ENCODE peak calls at places on chromosomes 1 and 21, in four cellular contexts. A, O, P and R are unnamed samples.

GRCh38 chr21:46153259-46154154 is 1.9 kb downstream of the FTCD start:
- DNase-seq in A (peak; percentile 87), O (peak; percentile 95), P (peak; percentile 54), R (peak; percentile 84)

GRCh38 chr1:19208710-19209438 is 1.2 kb downstream of the UBR4 start:
- DNase-seq in A (no peak), O (no peak), P (no peak), R (no peak)

GRCh38 chr21:25369524-25370300 is 237.6 kb downstream of the MRPL39 start:
- DNase-seq in A (no peak), O (no peak), P (no peak), R (no peak)

GRCh38 chr1:229972600-229973296 is 94.3 kb upstream of the GALNT2 start:
- DNase-seq in A (peak; percentile 59), O (peak; percentile 37), P (peak; percentile 9), R (no peak)

GRCh38 chr1:181135462-181135781 is 46.9 kb downstream of the IER5 start:
- DNase-seq in A (no peak), O (peak; percentile 77), P (no peak), R (peak; percentile 67)

GRCh38 chr1:233904979-233905415 is 521 bp downstream of the SLC35F3 start:
- DNase-seq in A (no peak), O (peak; percentile 13), P (no peak), R (no peak)

GRCh38 chr1:226406401-226406881 is 1.5 kb downstream of the PARP1 start:
- DNase-seq in A (no peak), O (no peak), P (peak; percentile 30), R (no peak)

GRCh38 chr1:204171751-204172178 is 5.6 kb upstream of the REN start:
- DNase-seq in A (no peak), O (no peak), P (peak; percentile 80), R (no peak)

GRCh38 chr1:30702823-30703222 is 20.6 kb downstream of the MATN1 start:
- DNase-seq in A (no peak), O (no peak), P (no peak), R (no peak)

GRCh38 chr1:43420874-43421273 is 31.2 kb downstream of the SZT2 start:
- DNase-seq in A (no peak), O (no peak), P (no peak), R (no peak)

GRCh38 chr1:78490861-78491310 is at the start of gene PTGFR:
- DNase-seq in A (peak; percentile 68), O (no peak), P (no peak), R (peak; percentile 51)

GRCh38 chr1:103267271-103267670 is 158.9 kb upstream of the COL11A1 start:
- DNase-seq in A (no peak), O (no peak), P (no peak), R (no peak)

GRCh38 chr1:28592314-28593071 is 428 bp downstream of the RAB42 start:
- DNase-seq in A (peak; percentile 40), O (no peak), P (no peak), R (no peak)

GRCh38 chr1:84363622-84364021 is 34.7 kb upstream of the DNASE2B start:
- DNase-seq in A (no peak), O (no peak), P (no peak), R (no peak)

GRCh38 chr1:205754857-205755256 is 4.9 kb upstream of the NUCKS1 start:
- DNase-seq in A (no peak), O (peak; percentile 31), P (no peak), R (no peak)

GRCh38 chr1:167601442-167602380 is 28.3 kb upstream of the RCSD1 start:
- DNase-seq in A (no peak), O (peak; percentile 46), P (no peak), R (no peak)

GRCh38 chr21:16070207-16070651 is 340.4 kb downstream of the USP25 start:
- DNase-seq in A (no peak), O (no peak), P (no peak), R (no peak)

GRCh38 chr1:62926681-62927252 is 142.8 kb downstream of the ATG4C start:
- DNase-seq in A (no peak), O (no peak), P (no peak), R (no peak)

GRCh38 chr1:107604823-107605222 is 360.2 kb downstream of the VAV3 start:
- DNase-seq in A (no peak), O (no peak), P (no peak), R (no peak)

GRCh38 chr1:229092377-229093257 is 178.3 kb upstream of the RAB4A start:
- DNase-seq in A (no peak), O (no peak), P (no peak), R (no peak)

GRCh38 chr1:3868464-3869006 is 11.3 kb downstream of the DFFB start:
- DNase-seq in A (no peak), O (no peak), P (no peak), R (no peak)

GRCh38 chr21:15850645-15851044 is 120.9 kb downstream of the USP25 start:
- DNase-seq in A (no peak), O (no peak), P (peak; percentile 1), R (no peak)

GRCh38 chr1:210259496-210259895 is 26.9 kb downstream of the SERTAD4 start:
- DNase-seq in A (no peak), O (no peak), P (no peak), R (no peak)

GRCh38 chr1:19710825-19711611 is 46.3 kb downstream of the HTR6 start:
- DNase-seq in A (no peak), O (no peak), P (no peak), R (no peak)

GRCh38 chr21:19034041-19034440 is 630.5 kb upstream of the TMPRSS15 start:
- DNase-seq in A (no peak), O (no peak), P (no peak), R (no peak)

GRCh38 chr21:19031956-19032355 is 628.4 kb upstream of the TMPRSS15 start:
- DNase-seq in A (no peak), O (no peak), P (no peak), R (no peak)

DNA sequence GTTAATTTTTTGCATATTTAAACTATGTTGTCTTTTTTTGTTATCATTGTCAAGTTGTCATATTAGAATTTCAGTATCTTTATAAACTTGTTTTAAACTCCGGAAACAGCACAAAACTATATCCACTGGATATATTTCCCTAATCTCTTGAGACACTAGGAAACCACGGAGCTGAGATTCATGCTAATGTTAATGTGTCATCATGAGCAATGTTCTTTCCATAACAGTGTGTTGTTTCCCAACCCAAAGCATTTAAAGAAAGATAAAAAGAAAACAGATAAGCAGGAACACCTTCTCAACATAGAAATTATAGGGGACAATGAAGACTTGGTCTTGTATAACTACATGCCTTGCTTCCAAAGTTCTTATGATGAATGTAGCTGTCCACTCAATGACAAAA is 626.2 kb upstream of the TMPRSS15 start:
- DNase-seq in A (no peak), O (no peak), P (no peak), R (no peak)
- TF ChIP-seq ELF4 in A (no peak), O (no peak), P (no peak), R (no peak)

DNA sequence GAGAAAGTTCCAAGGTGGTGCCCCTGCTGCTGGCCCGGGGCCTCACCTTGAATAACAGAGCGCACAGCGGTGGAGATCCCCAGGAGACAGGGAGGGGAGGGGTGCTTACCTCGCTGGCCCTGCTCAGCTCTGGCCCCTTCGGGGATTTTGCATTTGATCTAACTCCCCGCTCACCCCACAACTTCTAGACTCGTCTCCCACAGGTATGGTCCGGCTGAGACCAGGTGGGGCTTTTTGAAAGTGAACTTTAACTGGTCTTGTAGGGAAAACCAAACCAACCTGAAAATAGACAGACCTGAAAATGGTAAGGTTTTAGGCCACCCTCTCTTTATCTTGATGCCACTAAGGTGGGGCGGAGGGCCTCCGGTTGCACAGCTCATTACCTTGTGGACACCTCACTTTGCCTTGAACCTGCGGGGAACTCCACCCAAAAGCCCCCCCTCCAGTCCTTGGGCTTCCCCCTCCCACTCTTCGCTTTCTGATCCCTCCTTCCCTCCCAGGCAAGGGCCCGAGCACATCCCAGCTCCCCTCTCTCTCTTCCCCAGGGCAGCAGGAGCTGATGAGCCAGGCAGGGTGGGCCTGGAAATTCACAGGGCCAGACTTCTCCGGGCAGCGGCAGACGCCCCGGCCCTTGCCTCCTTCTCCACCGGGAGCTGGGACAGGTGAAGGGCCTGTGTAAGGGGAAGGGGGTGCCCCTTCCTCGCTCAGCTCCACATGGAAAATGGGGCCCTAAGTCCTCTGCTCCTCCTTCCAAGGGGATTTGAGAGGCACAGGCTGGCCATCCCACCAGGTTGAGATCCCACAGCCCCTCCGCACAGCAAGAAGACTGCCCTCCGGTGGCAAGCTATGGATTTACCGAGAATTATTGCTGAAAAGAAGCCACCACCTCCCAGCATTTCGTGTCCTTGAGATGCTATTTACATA is 16.1 kb downstream of the TNFRSF8 start:
- DNase-seq in A (peak; percentile 76), O (peak; percentile 83), P (peak; percentile 47), R (peak; percentile 79)
- TF ChIP-seq ELF4 in A (no peak), O (no peak), P (no peak), R (no peak)

DNA sequence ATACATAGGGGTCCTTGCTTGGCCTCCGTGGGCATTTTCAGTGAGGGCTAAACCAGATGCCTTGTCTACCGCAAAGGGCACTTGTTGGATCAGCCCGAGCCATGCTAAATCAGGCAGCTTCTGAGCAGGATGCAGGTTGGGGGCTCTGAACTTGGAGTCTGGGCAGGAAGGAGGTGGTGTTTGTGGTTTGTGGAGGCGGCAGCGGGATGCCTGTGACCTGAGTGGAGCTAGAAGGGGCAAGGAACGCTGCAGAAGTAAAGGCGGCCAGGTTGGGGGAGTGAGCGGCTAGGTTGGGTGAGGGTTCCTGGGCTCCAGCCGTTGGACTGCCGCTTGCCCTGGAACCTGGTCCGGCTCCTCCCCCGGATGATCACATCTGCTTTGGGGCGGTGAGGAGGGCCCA is 183.9 kb downstream of the CAMTA1 start:
- DNase-seq in A (no peak), O (no peak), P (no peak), R (no peak)
- TF ChIP-seq ELF4 in A (no peak), O (no peak), P (no peak), R (no peak)

GRCh38 chr1:66503841-66504470 is 30.0 kb upstream of the SGIP1 start:
- DNase-seq in A (peak; percentile 59), O (peak; percentile 36), P (peak; percentile 30), R (peak; percentile 72)
- TF ChIP-seq ELF4 in A (no peak), O (no peak), P (no peak), R (no peak)

GRCh38 chr1:202276081-202276715 is 65.5 kb downstream of the UBE2T start:
- DNase-seq in A (no peak), O (no peak), P (no peak), R (no peak)

GRCh38 chr1:202272446-202272845 is 69.3 kb downstream of the UBE2T start:
- DNase-seq in A (no peak), O (no peak), P (no peak), R (no peak)

GRCh38 chr1:202274611-202275010 is 67.1 kb downstream of the UBE2T start:
- DNase-seq in A (peak; percentile 42), O (peak; percentile 53), P (peak; percentile 45), R (peak; percentile 54)

GRCh38 chr1:202276920-202277319 is 64.8 kb downstream of the UBE2T start:
- DNase-seq in A (no peak), O (no peak), P (no peak), R (no peak)

GRCh38 chr1:202275061-202275770 is 66.5 kb downstream of the UBE2T start:
- DNase-seq in A (no peak), O (no peak), P (no peak), R (no peak)
- TF ChIP-seq ELF4 in A (no peak), O (no peak), P (no peak), R (no peak)

GRCh38 chr1:21523297-21523813 is 14.1 kb downstream of the ALPL start:
- DNase-seq in A (no peak), O (no peak), P (no peak), R (no peak)

GRCh38 chr1:21524220-21524619 is 15.0 kb downstream of the ALPL start:
- DNase-seq in A (no peak), O (no peak), P (no peak), R (no peak)

GRCh38 chr1:21526441-21526840 is 17.2 kb downstream of the ALPL start:
- DNase-seq in A (no peak), O (no peak), P (no peak), R (no peak)

GRCh38 chr1:21524686-21525339 is 15.6 kb downstream of the ALPL start:
- DNase-seq in A (no peak), O (no peak), P (no peak), R (no peak)

GRCh38 chr1:21525340-21525717 is 16.1 kb downstream of the ALPL start:
- DNase-seq in A (no peak), O (no peak), P (no peak), R (no peak)
- TF ChIP-seq ELF4 in A (no peak), O (no peak), P (no peak), R (no peak)